ENCODE peak calls at places on chromosomes 6 and 20, in eight cellular contexts. J, F, E, S, R, A, B and Q are unnamed samples.

GRCh38 chr6:3615391-3616380 is 135.8 kb downstream of the PXDC1 start:
- DNase-seq in J (no peak), F (no peak), E (no peak), S (no peak), R (no peak), A (no peak), B (no peak), Q (no peak)

GRCh38 chr6:154602708-154603107 is 92.2 kb upstream of the CNKSR3 start:
- DNase-seq in J (no peak), F (no peak), E (no peak), S (no peak), R (no peak), A (no peak), B (no peak), Q (no peak)

GRCh38 chr20:17281478-17281877 is 54.6 kb downstream of the PCSK2 start:
- DNase-seq in J (no peak), F (peak), E (peak), S (no peak), R (peak), A (no peak), B (peak), Q (no peak)

GRCh38 chr6:4055420-4056041 is 23.4 kb downstream of the FAM217A start:
- DNase-seq in J (peak), F (no peak), E (peak), S (no peak), R (no peak), A (no peak), B (peak), Q (no peak)

GRCh38 chr20:25408890-25409289 is 1.4 kb downstream of the GINS1 start:
- DNase-seq in J (no peak), F (no peak), E (no peak), S (no peak), R (no peak), A (no peak), B (no peak), Q (no peak)

GRCh38 chr6:37799263-37799644 is 20.3 kb upstream of the ZFAND3 start:
- DNase-seq in J (no peak), F (no peak), E (no peak), S (no peak), R (no peak), A (no peak), B (no peak), Q (no peak)

GRCh38 chr6:38973178-38974057 is 75.2 kb upstream of the GLP1R start:
- DNase-seq in J (peak), F (no peak), E (peak), S (peak), R (peak), A (peak), B (peak), Q (no peak)

GRCh38 chr20:6480328-6481030 is 287.0 kb upstream of the BMP2 start:
- DNase-seq in J (no peak), F (no peak), E (no peak), S (no peak), R (no peak), A (no peak), B (no peak), Q (no peak)

GRCh38 chr6:85680388-85680787 is 37.7 kb upstream of the SYNCRIP start:
- DNase-seq in J (no peak), F (no peak), E (no peak), S (no peak), R (no peak), A (no peak), B (no peak), Q (no peak)

GRCh38 chr20:10922941-10923340 is 249.1 kb upstream of the JAG1 start:
- DNase-seq in J (peak), F (no peak), E (peak), S (no peak), R (no peak), A (no peak), B (no peak), Q (no peak)

GRCh38 chr6:169131356-169131755 is 122.3 kb downstream of the THBS2 start:
- DNase-seq in J (no peak), F (no peak), E (no peak), S (no peak), R (no peak), A (no peak), B (no peak), Q (no peak)

GRCh38 chr6:137395316-137395715 is 98.9 kb downstream of the OLIG3 start:
- DNase-seq in J (no peak), F (no peak), E (no peak), S (no peak), R (no peak), A (no peak), B (no peak), Q (no peak)

GRCh38 chr20:41330343-41330720 is 10.3 kb upstream of the LPIN3 start:
- DNase-seq in J (peak), F (no peak), E (no peak), S (no peak), R (no peak), A (no peak), B (no peak), Q (no peak)

GRCh38 chr6:150967381-150967780 is 101.9 kb downstream of the MTHFD1L start:
- DNase-seq in J (no peak), F (no peak), E (no peak), S (no peak), R (no peak), A (no peak), B (no peak), Q (no peak)

GRCh38 chr6:108619431-108620197 is 58.9 kb downstream of the FOXO3 start:
- DNase-seq in J (no peak), F (no peak), E (no peak), S (no peak), R (no peak), A (no peak), B (no peak), Q (no peak)

GRCh38 chr6:35457907-35458306 is 5.8 kb downstream of the FANCE start:
- DNase-seq in J (no peak), F (no peak), E (no peak), S (no peak), R (no peak), A (no peak), B (no peak), Q (no peak)

GRCh38 chr20:57664924-57665588 is 44.8 kb downstream of the PMEPA1 start:
- DNase-seq in J (no peak), F (no peak), E (no peak), S (no peak), R (no peak), A (no peak), B (no peak), Q (peak)

GRCh38 chr20:39042279-39043150 is 80.4 kb downstream of the DHX35 start:
- DNase-seq in J (no peak), F (no peak), E (no peak), S (no peak), R (no peak), A (no peak), B (no peak), Q (no peak)

GRCh38 chr20:63979549-63980316 is at the start of gene SAMD10:
- DNase-seq in J (no peak), F (no peak), E (peak), S (peak), R (peak), A (peak), B (peak), Q (peak)

GRCh38 chr6:135535989-135536414 is 38.5 kb upstream of the AHI1 start:
- DNase-seq in J (peak), F (peak), E (peak), S (no peak), R (peak), A (peak), B (no peak), Q (no peak)

GRCh38 chr20:14510341-14510740 is 172.9 kb upstream of the FLRT3 start:
- DNase-seq in J (no peak), F (no peak), E (no peak), S (no peak), R (no peak), A (no peak), B (no peak), Q (no peak)

GRCh38 chr6:73714227-73714626 is 18.2 kb downstream of the CD109 start:
- DNase-seq in J (no peak), F (no peak), E (peak), S (no peak), R (no peak), A (no peak), B (no peak), Q (no peak)

GRCh38 chr20:23397961-23398360 is 23.3 kb downstream of the NAPB start:
- DNase-seq in J (no peak), F (no peak), E (peak), S (no peak), R (no peak), A (no peak), B (no peak), Q (no peak)